ENCODE peak calls at places on chromosomes 5 and 9, in five cellular contexts. J is endodermal cell; F is NCI-H2081; B is stimulated activated CD8-positive, alpha-beta memory T cell treated with anti-CD3 and anti-CD28 coated beads, Interleukin-7, amount 100 ng/mL, for 1 hour; P is memory B cell. E is an unnamed sample.

GRCh38 chr9:38316166-38316765 is 76.2 kb upstream of the ALDH1B1 start:
- DNase-seq in J (no peak), F (no peak), B (no peak), P (no peak), E (no peak)

GRCh38 chr9:105510024-105510423 is 47.9 kb upstream of the FKTN start:
- DNase-seq in J (no peak), F (no peak), B (no peak), P (no peak), E (no peak)

GRCh38 chr5:149153751-149154610 is 12.7 kb downstream of the ABLIM3 start:
- DNase-seq in J (no peak), F (no peak), B (no peak), P (no peak), E (no peak)

GRCh38 chr5:1511651-1512540 is 11.9 kb downstream of the LPCAT1 start:
- DNase-seq in J (peak), F (no peak), B (no peak), P (no peak), E (no peak)

GRCh38 chr5:141780240-141780951 is 97.8 kb downstream of the PCDH1 start:
- DNase-seq in J (no peak), F (no peak), B (no peak), P (no peak), E (no peak)

GRCh38 chr5:135150767-135151166 is 116.7 kb upstream of the PITX1 start:
- DNase-seq in J (peak), F (no peak), B (no peak), P (no peak), E (no peak)

GRCh38 chr5:83955916-83956315 is 235.3 kb upstream of the HAPLN1 start:
- DNase-seq in J (no peak), F (no peak), B (no peak), P (no peak), E (no peak)

GRCh38 chr9:93668261-93668871 is 92.0 kb downstream of the PHF2 start:
- DNase-seq in J (peak), F (no peak), B (no peak), P (no peak), E (no peak)

GRCh38 chr5:132322266-132322665 is 28.1 kb downstream of the SLC22A4 start:
- DNase-seq in J (peak), F (no peak), B (no peak), P (no peak), E (no peak)

GRCh38 chr5:57677235-57677634 is 194.6 kb upstream of the ACTBL2 start:
- DNase-seq in J (no peak), F (no peak), B (no peak), P (no peak), E (no peak)

GRCh38 chr5:141866111-141866510 is 12.1 kb downstream of the PCDH1 start:
- DNase-seq in J (no peak), F (no peak), B (no peak), P (no peak), E (no peak)

GRCh38 chr9:86452194-86452828 is 98.1 kb upstream of the TUT7 start:
- DNase-seq in J (no peak), F (no peak), B (no peak), P (no peak), E (no peak)

GRCh38 chr9:134223091-134223490 is 58.7 kb upstream of the RNU6ATAC start:
- DNase-seq in J (no peak), F (no peak), B (no peak), P (no peak), E (no peak)

GRCh38 chr5:75335952-75336624 is 932 bp upstream of the HMGCR start:
- DNase-seq in J (no peak), F (no peak), B (no peak), P (peak), E (no peak)

GRCh38 chr9:90326219-90326618 is 316.4 kb downstream of the DIRAS2 start:
- DNase-seq in J (no peak), F (no peak), B (no peak), P (no peak), E (no peak)

GRCh38 chr5:175021886-175022285 is 297.5 kb downstream of the MSX2 start:
- DNase-seq in J (no peak), F (no peak), B (no peak), P (no peak), E (no peak)

GRCh38 chr5:84796399-84796798 is 411.7 kb upstream of the EDIL3 start:
- DNase-seq in J (no peak), F (no peak), B (no peak), P (no peak), E (no peak)

GRCh38 chr9:27131731-27132130 is 22.7 kb downstream of the TEK start:
- DNase-seq in J (no peak), F (no peak), B (no peak), P (no peak), E (no peak)

GRCh38 chr9:134335095-134335489 is 8.8 kb downstream of the RXRA start:
- DNase-seq in J (no peak), F (no peak), B (no peak), P (no peak), E (no peak)

GRCh38 chr5:179307931-179308471 is 37.3 kb downstream of the ADAMTS2 start:
- DNase-seq in J (no peak), F (no peak), B (no peak), P (no peak), E (no peak)

GRCh38 chr9:32992596-32993238 is 8.7 kb downstream of the APTX start:
- DNase-seq in J (no peak), F (no peak), B (no peak), P (no peak), E (no peak)

E was measured in activated CD4-positive, CD25-positive, alpha-beta regulatory T cell.